ENCODE peak calls at places on chromosomes 13 and 19, in ten cellular contexts. T is progenitor cell of endocrine pancreas, Z is Caco-2, U is uterus, C is GM13976, B is mesothelial cell of epicardium, G is tibial artery, R is activated B cell treated with CpG ODN at 0.5 μM for 24 hours, W is adrenal gland, N is IMR-90. H is an unnamed sample.

GRCh38 chr13:47798906-47799305 is 202.2 kb downstream of the SUCLA2 start:
- DNase-seq in T (no peak), U (no peak), G (no peak), Z (peak), C (no peak), N (peak), R (no peak), W (no peak), B (no peak), H (peak)

GRCh38 chr13:110464547-110465343 is 96.8 kb downstream of the RAB20 start:
- DNase-seq in B (no peak), G (no peak), N (no peak), W (no peak), C (no peak), R (no peak), U (no peak), T (no peak), Z (no peak), H (no peak)

GRCh38 chr19:16001481-16002312 is 52.9 kb downstream of the OR10H4 start:
- DNase-seq in C (peak), B (no peak), T (no peak), U (peak), N (peak), G (no peak), Z (peak), W (no peak), R (no peak), H (peak)

GRCh38 chr13:46577656-46578589 is 25.0 kb downstream of the LRCH1 start:
- DNase-seq in G (no peak), Z (no peak), C (no peak), N (peak), W (no peak), B (no peak), T (no peak), R (no peak), U (no peak), H (no peak)

GRCh38 chr19:37304190-37304883 is 66.6 kb upstream of the ZNF527 start:
- DNase-seq in G (no peak), R (no peak), T (peak), W (peak), U (peak), N (no peak), C (no peak), Z (no peak), B (no peak), H (no peak)

GRCh38 chr13:40813662-40814454 is 24.4 kb downstream of the SLC25A15 start:
- DNase-seq in W (no peak), Z (peak), G (no peak), T (no peak), N (peak), B (no peak), R (no peak), C (peak), U (no peak), H (peak)

GRCh38 chr13:46751811-46752635 is 44.9 kb downstream of the ESD start:
- DNase-seq in G (no peak), T (no peak), U (no peak), W (no peak), B (no peak), N (peak), R (no peak), C (no peak), Z (no peak), H (peak)

GRCh38 chr19:4909172-4909896 is at the start of gene UHRF1:
- DNase-seq in C (peak), T (peak), G (no peak), B (no peak), W (no peak), R (no peak), U (no peak), N (no peak), Z (peak), H (peak)

GRCh38 chr13:97001641-97002040 is 7.4 kb upstream of the OXGR1 start:
- DNase-seq in T (no peak), C (no peak), N (no peak), W (no peak), R (no peak), B (no peak), G (no peak), U (no peak), Z (no peak), H (peak)

GRCh38 chr19:4327252-4327876 is 11.3 kb downstream of the STAP2 start:
- DNase-seq in N (peak), G (peak), Z (peak), C (peak), U (peak), W (peak), R (no peak), T (peak), B (peak), H (peak)

GRCh38 chr13:112968910-112969691 is at the start of gene MCF2L:
- DNase-seq in C (peak), R (peak), G (peak), W (no peak), T (no peak), B (peak), U (no peak), N (peak), Z (peak), H (no peak)
- TF ChIP-seq CTCF in C (no peak), R (no peak), G (no peak), W (peak), T (peak), B (no peak), U (no peak), N (peak), Z (peak), H (no peak)

GRCh38 chr19:35143231-35143715 is at the start of gene FXYD7:
- DNase-seq in W (no peak), B (no peak), Z (no peak), N (no peak), T (no peak), U (no peak), G (no peak), R (no peak), C (no peak), H (no peak)
- TF ChIP-seq CTCF in W (peak), B (peak), Z (no peak), N (no peak), T (peak), U (no peak), G (no peak), R (no peak), C (no peak), H (no peak)

GRCh38 chr19:55678121-55678671 is 3.2 kb downstream of the EPN1 start:
- DNase-seq in T (no peak), W (no peak), N (no peak), C (peak), Z (no peak), R (peak), U (no peak), B (no peak), G (no peak), H (peak)
- TF ChIP-seq CTCF in T (no peak), W (no peak), N (no peak), C (peak), Z (no peak), R (no peak), U (no peak), B (no peak), G (no peak), H (no peak)

DNA sequence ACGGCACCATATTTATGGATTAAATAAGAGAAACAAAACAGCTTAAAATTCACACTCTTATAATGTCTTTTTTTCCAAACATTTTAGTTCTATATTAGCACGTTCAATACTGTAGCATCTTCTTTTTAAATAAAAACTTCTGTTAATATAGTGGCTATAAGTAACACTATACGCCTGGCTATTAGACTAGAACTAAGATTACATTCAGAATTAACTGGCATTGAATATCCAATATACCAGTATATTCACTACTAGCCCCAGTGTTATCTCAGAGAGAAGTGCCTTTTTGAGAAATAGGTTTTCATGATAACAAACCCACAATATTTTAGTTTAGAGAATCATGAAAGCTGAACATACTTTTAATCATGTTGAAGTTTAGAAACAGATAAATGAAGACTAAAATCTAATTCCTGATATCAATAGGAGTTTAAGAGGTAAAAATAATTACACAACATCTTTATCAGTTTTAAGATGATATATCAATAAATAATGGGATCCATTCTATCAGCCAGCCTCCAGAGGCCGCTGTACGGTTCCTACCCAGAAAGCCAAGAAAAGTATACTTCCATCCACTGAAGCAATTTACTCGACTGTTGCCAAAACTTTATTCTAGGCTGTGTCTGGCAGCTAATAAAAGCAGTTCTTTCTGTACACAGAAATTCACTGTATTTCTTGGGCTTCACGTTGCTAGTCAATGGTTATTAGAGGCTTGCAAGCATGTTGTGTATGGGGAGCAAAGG is 1113.4 kb upstream of the MIR17HG start:
- DNase-seq in T (no peak), W (no peak), N (no peak), B (no peak), Z (no peak), G (no peak), U (no peak), C (no peak), R (no peak), H (no peak)
- TF ChIP-seq CTCF in T (no peak), W (no peak), N (no peak), B (no peak), Z (peak), G (peak), U (no peak), C (peak), R (no peak), H (no peak)

DNA sequence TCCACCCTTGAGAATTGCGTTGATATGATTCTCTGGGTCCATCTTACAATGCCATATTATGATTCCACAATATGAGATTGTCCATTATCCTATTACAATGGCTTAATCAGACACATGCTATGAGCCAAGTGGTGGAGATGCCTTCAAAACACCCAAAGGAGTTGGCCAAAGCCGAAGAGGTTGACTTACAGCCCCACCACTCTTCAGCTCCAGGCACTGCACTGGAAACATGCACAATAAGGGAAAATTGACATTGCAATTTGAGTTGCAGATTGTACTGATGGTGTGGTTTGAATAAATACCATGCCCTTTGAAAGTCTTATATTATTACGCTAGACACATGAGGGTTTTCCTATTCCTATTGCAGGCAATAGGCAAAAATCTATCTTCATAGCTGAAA is 75.4 kb upstream of the TNFSF11 start:
- DNase-seq in B (no peak), G (no peak), W (no peak), N (no peak), T (no peak), U (no peak), C (no peak), R (no peak), Z (no peak), H (peak)
- TF ChIP-seq CTCF in B (no peak), G (no peak), W (no peak), N (no peak), T (no peak), U (no peak), C (peak), R (no peak), Z (no peak), H (no peak)

GRCh38 chr19:54463531-54464043 is at the start of gene LENG9:
- DNase-seq in Z (peak), T (peak), B (peak), C (peak), U (peak), R (peak), W (peak), G (peak), N (peak), H (peak)

GRCh38 chr19:54461201-54462071 is 2.1 kb downstream of the LENG9 start:
- DNase-seq in W (peak), U (no peak), R (no peak), T (no peak), C (no peak), N (peak), G (peak), Z (no peak), B (no peak), H (no peak)

GRCh38 chr19:54464044-54464623 is 556 bp upstream of the LENG9 start:
- DNase-seq in U (peak), R (peak), T (peak), C (peak), N (peak), W (peak), B (peak), G (peak), Z (peak), H (peak)

GRCh38 chr19:54462072-54462712 is 1.4 kb downstream of the LENG9 start:
- DNase-seq in Z (no peak), B (no peak), T (no peak), G (peak), U (no peak), C (no peak), W (peak), N (no peak), R (no peak), H (no peak)

DNA sequence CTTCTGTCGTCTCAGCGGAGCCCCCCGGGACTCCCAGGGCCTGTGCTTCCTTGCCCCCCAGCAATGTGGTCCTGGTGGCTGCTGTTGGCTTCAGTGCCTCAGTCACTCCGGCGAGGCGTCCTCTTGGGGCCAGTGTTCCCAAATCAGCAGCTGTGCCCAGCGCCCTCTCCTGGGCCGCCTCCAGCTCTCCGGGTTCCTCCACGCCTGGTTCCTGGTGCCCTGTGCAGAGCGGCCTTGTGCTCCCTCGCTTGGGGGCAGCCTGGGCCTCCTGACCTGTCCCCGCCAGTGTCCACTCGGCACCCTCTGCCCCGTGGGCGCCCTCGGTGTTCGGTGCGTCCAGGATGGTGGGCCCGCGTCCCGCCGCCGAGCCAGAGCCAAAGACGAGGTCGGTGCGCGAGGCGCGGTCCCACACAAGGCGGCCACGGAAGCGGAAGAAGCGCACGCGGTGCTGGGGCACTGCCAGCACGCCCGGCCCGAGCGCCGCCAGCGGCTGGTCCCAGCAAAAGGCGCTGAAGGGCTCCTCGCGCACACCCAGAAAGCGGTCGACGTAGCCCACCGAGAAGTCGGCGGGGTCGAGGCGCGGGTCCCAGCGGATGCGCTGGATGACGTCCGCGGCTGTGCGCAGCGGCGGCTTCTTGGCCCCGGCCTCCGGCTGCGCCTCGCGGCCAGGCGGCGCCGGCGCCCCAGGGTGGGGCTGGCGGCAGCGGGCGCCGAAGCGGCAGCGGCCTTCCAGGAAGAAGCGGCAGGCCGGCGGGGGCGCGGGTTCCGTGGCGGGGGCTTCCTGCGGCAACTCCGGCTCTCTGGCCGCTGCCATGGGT is 656 bp downstream of the LENG9 start:
- DNase-seq in T (no peak), R (peak), G (peak), B (peak), U (peak), C (peak), Z (peak), W (peak), N (peak), H (peak)
- TF ChIP-seq CTCF in T (peak), R (no peak), G (peak), B (no peak), U (peak), C (peak), Z (peak), W (peak), N (peak), H (peak)

GRCh38 chr19:34436716-34437115 is 8.5 kb downstream of the UBA2 start:
- DNase-seq in R (no peak), B (no peak), T (no peak), U (no peak), C (no peak), W (no peak), N (no peak), Z (no peak), G (no peak), H (no peak)
- TF ChIP-seq CTCF in R (no peak), B (no peak), T (no peak), U (no peak), C (no peak), W (no peak), N (no peak), Z (no peak), G (no peak), H (no peak)

H was measured in NB4.